ENCODE peak calls at places on chromosomes 4 and X, in eight cellular contexts. Y, L, X, H, P, E, K and R are unnamed samples.

GRCh38 chr4:4572821-4573220 is 31.0 kb upstream of the STX18 start:
- DNase-seq in Y (no peak), L (no peak), X (no peak), H (no peak), P (no peak), E (no peak), K (no peak), R (no peak)

GRCh38 chr4:71609651-71610050 is 174.2 kb downstream of the GC start:
- DNase-seq in Y (no peak), L (no peak), X (no peak), H (no peak), P (no peak), E (peak; percentile 63), K (no peak), R (no peak)

GRCh38 chrX:18899796-18900380 is 84.0 kb downstream of the PHKA2 start:
- DNase-seq in Y (no peak), L (no peak), X (no peak), H (peak; percentile 48), P (no peak), E (no peak), K (no peak), R (no peak)

GRCh38 chr4:10123227-10124101 is 6.9 kb upstream of the WDR1 start:
- DNase-seq in Y (no peak), L (no peak), X (no peak), H (no peak), P (no peak), E (no peak), K (no peak), R (no peak)

GRCh38 chr4:152635876-152636275 is 43.9 kb downstream of the TMEM154 start:
- DNase-seq in Y (no peak), L (no peak), X (no peak), H (no peak), P (no peak), E (no peak), K (no peak), R (no peak)

GRCh38 chr4:150855981-150856510 is 159.0 kb downstream of the LRBA start:
- DNase-seq in Y (no peak), L (no peak), X (no peak), H (no peak), P (no peak), E (no peak), K (no peak), R (no peak)

GRCh38 chrX:85928606-85929005 is 118.8 kb downstream of the CHM start:
- DNase-seq in Y (no peak), L (no peak), X (no peak), H (no peak), P (no peak), E (no peak), K (no peak), R (no peak)

GRCh38 chr4:65416875-65417274 is 253.4 kb downstream of the EPHA5 start:
- DNase-seq in Y (no peak), L (no peak), X (no peak), H (no peak), P (peak; percentile 51), E (peak; percentile 82), K (no peak), R (no peak)

GRCh38 chrX:82589410-82589809 is 918.7 kb upstream of the POU3F4 start:
- DNase-seq in Y (no peak), L (no peak), X (no peak), H (no peak), P (no peak), E (peak; percentile 53), K (no peak), R (no peak)

GRCh38 chrX:154719132-154719675 is 31.7 kb downstream of the GAB3 start:
- DNase-seq in Y (no peak), L (no peak), X (peak; percentile 44), H (no peak), P (no peak), E (peak; percentile 81), K (no peak), R (no peak)

GRCh38 chrX:39157796-39158195 is 356.5 kb downstream of the MID1IP1 start:
- DNase-seq in Y (no peak), L (no peak), X (peak; percentile 29), H (no peak), P (no peak), E (no peak), K (no peak), R (no peak)

GRCh38 chr4:78518551-78518950 is 33.0 kb upstream of the ANXA3 start:
- DNase-seq in Y (no peak), L (no peak), X (no peak), H (no peak), P (no peak), E (no peak), K (no peak), R (no peak)

GRCh38 chrX:137567474-137568232 is 1.7 kb downstream of the ZIC3 start:
- DNase-seq in Y (no peak), L (no peak), X (no peak), H (no peak), P (no peak), E (no peak), K (no peak), R (no peak)

GRCh38 chrX:54978448-54978847 is 15.5 kb downstream of the PFKFB1 start:
- DNase-seq in Y (no peak), L (no peak), X (no peak), H (no peak), P (no peak), E (peak; percentile 79), K (no peak), R (no peak)
- TF ChIP-seq CTCF in Y (no peak), L (no peak), X (no peak), H (no peak), P (no peak), E (peak; percentile 63), K (no peak), R (no peak)

GRCh38 chrX:136310411-136310810 is 9.6 kb downstream of the ADGRG4 start:
- DNase-seq in Y (no peak), L (no peak), X (no peak), H (no peak), P (no peak), E (peak; percentile 75), K (no peak), R (no peak)

GRCh38 chrX:136303041-136303440 is 2.3 kb downstream of the ADGRG4 start:
- DNase-seq in Y (no peak), L (no peak), X (no peak), H (no peak), P (no peak), E (no peak), K (no peak), R (no peak)

GRCh38 chrX:136307471-136307870 is 6.7 kb downstream of the ADGRG4 start:
- DNase-seq in Y (no peak), L (no peak), X (no peak), H (no peak), P (no peak), E (no peak), K (no peak), R (no peak)

GRCh38 chrX:136306182-136306581 is 5.4 kb downstream of the ADGRG4 start:
- DNase-seq in Y (no peak), L (no peak), X (no peak), H (no peak), P (no peak), E (no peak), K (no peak), R (no peak)

DNA sequence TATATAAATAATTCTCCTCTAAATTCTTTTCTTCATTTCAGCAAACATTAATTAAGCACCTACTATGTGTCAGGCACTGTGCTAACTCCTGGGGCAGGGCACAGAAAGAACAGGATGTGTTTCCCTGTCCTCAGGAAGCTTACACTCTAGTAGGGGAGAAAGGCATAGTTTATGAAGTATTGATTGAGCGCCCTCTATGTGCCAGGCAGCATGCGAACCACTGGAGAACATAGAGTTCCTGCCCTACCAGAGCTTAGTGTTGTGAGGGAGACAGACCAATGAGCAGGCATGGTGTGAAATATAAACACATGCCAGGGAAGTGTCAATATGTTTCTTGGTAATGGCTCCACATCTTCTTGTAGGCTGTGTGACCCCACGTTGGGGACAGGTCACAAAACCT is 3.7 kb downstream of the ADGRG4 start:
- DNase-seq in Y (no peak), L (no peak), X (no peak), H (no peak), P (no peak), E (no peak), K (no peak), R (no peak)
- TF ChIP-seq CTCF in Y (no peak), L (no peak), X (no peak), H (no peak), P (no peak), E (peak; percentile 29), K (no peak), R (no peak)

GRCh38 chr4:108018884-108019187 is 29.1 kb downstream of the HADH start:
- DNase-seq in Y (no peak), L (no peak), X (no peak), H (no peak), P (no peak), E (no peak), K (no peak), R (no peak)
- TF ChIP-seq CTCF in Y (no peak), L (no peak), X (no peak), H (no peak), P (no peak), E (no peak), K (no peak), R (peak; percentile 6)

GRCh38 chr4:164536829-164537228 is 217.1 kb upstream of the SMIM31 start:
- DNase-seq in Y (peak; percentile 21), L (no peak), X (peak; percentile 54), H (no peak), P (no peak), E (peak; percentile 81), K (no peak), R (no peak)
- TF ChIP-seq CTCF in Y (no peak), L (no peak), X (no peak), H (no peak), P (no peak), E (no peak), K (no peak), R (no peak)

GRCh38 chr4:89486042-89486441 is 178.4 kb upstream of the GPRIN3 start:
- DNase-seq in Y (peak; percentile 14), L (no peak), X (peak; percentile 42), H (peak; percentile 38), P (no peak), E (peak; percentile 39), K (no peak), R (no peak)
- TF ChIP-seq CTCF in Y (peak; percentile 60), L (no peak), X (peak; percentile 65), H (peak; percentile 16), P (no peak), E (peak; percentile 46), K (no peak), R (peak; percentile 18)

DNA sequence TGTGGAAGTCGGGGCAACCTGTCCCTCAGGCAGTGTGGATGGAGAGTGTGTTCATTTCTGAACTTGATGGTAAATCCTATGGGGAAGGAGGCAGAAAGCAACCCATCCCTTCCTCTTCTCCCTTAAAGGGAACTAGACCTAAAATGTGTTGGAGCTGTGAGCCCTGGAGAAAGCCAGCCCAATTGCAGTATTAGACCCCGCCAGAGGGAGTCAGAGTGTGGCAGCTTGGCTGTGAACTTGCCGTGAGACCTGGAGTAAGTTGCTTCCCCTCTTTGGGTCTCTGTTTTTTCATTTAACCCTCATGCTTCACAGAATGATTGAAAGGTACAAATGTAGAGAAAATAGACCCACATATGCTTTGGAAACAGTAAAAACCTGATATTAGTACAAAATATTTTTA is 108.7 kb upstream of the PAK3 start:
- DNase-seq in Y (peak; percentile 15), L (no peak), X (no peak), H (no peak), P (no peak), E (peak; percentile 16), K (no peak), R (no peak)
- TF ChIP-seq CTCF in Y (peak; percentile 18), L (no peak), X (peak; percentile 10), H (no peak), P (no peak), E (peak; percentile 32), K (no peak), R (no peak)